ENCODE peak calls at places on chromosomes 12 and 14, in six cellular contexts. P is brain microvascular endothelial cell, Z is testis, A is AG04450, R is mucosa of descending colon, U is colonic mucosa. O is an unnamed sample.

GRCh38 chr14:51846631-51847488 is 13.6 kb upstream of the GNG2 start:
- DNase-seq in R (peak), A (no peak), P (peak), U (peak), Z (peak), O (no peak)

GRCh38 chr14:65032319-65032718 is 45.6 kb downstream of the FNTB start:
- DNase-seq in R (no peak), Z (no peak), A (no peak), P (no peak), U (no peak), O (no peak)

GRCh38 chr12:115000038-115000437 is 316.1 kb upstream of the TBX3 start:
- DNase-seq in P (peak), Z (peak), U (no peak), R (no peak), A (no peak), O (no peak)

GRCh38 chr12:108363165-108363564 is 24.1 kb upstream of the CMKLR1 start:
- DNase-seq in A (no peak), Z (no peak), R (no peak), P (no peak), U (no peak), O (no peak)

GRCh38 chr12:50751921-50752721 is 11.8 kb upstream of the ATF1 start:
- DNase-seq in Z (no peak), U (no peak), P (no peak), A (no peak), R (no peak), O (no peak)

GRCh38 chr12:11143352-11143751 is 8.9 kb upstream of the TAS2R30 start:
- DNase-seq in A (no peak), P (no peak), U (no peak), Z (no peak), R (no peak), O (no peak)

GRCh38 chr12:109653896-109654295 is 59.7 kb upstream of the FAM222A start:
- DNase-seq in U (no peak), R (no peak), P (no peak), Z (no peak), A (no peak), O (no peak)

GRCh38 chr14:64196668-64197411 is 97.3 kb downstream of the ESR2 start:
- DNase-seq in A (peak), P (peak), R (peak), U (no peak), Z (peak), O (peak)

GRCh38 chr12:77893918-77894317 is 63.2 kb downstream of the NAV3 start:
- DNase-seq in R (peak), Z (no peak), P (peak), U (peak), A (no peak), O (no peak)

GRCh38 chr12:98438826-98439225 is 76.6 kb upstream of the TMPO start:
- DNase-seq in A (no peak), Z (no peak), R (no peak), U (no peak), P (no peak), O (no peak)

GRCh38 chr14:36665887-36666415 is 4.3 kb downstream of the PAX9 start:
- DNase-seq in R (no peak), U (no peak), A (no peak), Z (no peak), P (no peak), O (no peak)

GRCh38 chr12:94561943-94562411 is 88.4 kb downstream of the TMCC3 start:
- DNase-seq in A (no peak), R (peak), P (no peak), U (no peak), Z (peak), O (no peak)

GRCh38 chr12:49201595-49202295 is 12.9 kb upstream of the TUBA1A start:
- DNase-seq in A (no peak), R (no peak), P (peak), U (no peak), Z (no peak), O (no peak)

GRCh38 chr12:52358575-52359350 is 8.5 kb downstream of the KRT85 start:
- DNase-seq in U (no peak), R (no peak), P (no peak), Z (no peak), A (no peak), O (no peak)

GRCh38 chr12:21941522-21942376 is 523 bp upstream of the ABCC9 start:
- DNase-seq in Z (peak), A (no peak), P (peak), U (peak), R (peak), O (peak)

GRCh38 chr14:26594756-26595545 is 2.9 kb downstream of the NOVA1 start:
- DNase-seq in U (no peak), Z (no peak), P (no peak), A (no peak), R (no peak), O (no peak)
- H3K4me3 ChIP-seq in U (no peak), Z (no peak), P (no peak), A (no peak), R (no peak), O (no peak)

DNA sequence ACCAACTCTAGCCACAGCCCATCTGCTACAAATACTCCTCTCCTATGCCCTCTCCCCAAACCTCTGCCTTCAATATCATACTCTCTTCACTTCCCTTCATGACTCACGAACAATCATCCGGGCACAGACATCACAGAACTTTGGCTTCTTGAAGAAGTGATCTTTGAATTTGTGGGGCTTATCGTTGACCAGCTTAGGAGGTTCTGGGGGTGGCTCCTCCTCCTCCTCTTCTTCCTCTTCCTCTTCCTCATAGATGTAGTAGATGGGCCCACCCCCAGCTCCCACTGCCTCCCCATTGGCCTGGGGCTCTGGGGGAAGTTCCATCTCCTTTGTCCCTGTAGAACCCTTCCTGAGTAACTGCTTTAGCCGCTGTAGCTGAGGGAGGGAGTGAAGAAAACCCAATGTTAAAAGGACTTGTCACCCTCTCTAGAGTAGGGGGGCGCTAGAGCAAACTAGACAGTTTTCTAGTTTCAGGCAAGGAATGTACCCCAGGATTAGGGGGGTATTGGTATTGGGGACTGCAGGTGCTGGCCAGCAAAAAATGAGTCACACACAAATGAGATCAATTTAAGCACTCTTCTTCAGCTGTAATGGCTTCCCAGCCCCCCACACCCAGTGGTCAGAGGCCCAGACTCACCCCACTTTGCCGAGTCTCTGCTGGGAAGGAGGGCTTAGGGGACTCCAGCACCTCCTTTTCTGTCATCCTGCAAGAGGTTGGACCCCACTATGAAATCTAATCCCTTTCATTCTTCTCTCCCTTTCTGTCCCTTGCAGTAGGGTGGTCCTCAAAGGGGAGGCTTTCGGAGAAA is 1.8 kb downstream of the STAC3 start:
- DNase-seq in P (no peak), U (no peak), Z (no peak), A (no peak), R (no peak), O (no peak)
- H3K4me3 ChIP-seq in P (no peak), U (no peak), Z (no peak), A (no peak), R (no peak), O (no peak)

DNA sequence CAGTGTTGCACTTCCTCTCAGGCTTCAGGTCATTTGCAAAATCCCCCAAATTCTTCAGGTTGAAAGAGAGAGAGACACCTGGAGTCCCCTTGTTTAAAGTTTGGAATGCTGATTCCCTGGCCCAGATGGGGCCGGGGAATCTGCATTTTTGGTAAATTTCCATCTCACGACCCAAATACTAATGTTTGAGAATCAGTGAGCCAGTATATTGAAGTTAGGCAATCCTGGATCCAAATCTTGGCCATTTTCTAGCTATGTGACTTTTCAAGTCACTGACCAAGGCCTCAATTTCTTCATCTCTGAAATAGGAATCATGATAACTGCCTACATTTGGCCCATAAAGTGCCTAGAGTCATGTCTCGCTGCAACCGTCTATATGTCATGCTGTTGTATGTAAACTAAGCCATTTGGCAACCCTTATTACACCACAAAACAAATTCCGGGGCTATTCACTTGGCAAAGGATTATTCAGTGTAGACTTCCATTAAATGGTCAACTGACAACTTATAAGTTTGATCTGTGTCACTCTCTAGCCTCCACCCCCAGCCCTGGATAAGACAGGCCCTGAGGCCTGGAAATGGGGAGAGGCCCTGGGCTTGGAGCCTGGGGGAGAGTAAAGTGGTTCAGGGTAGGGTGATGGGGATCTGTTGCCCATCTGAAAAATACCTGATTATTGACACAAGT is 3.7 kb upstream of the ZFP36L1 start:
- DNase-seq in R (no peak), A (no peak), P (no peak), Z (peak), U (no peak), O (no peak)
- H3K4me3 ChIP-seq in R (peak), A (peak), P (peak), Z (peak), U (peak), O (no peak)

GRCh38 chr12:121535150-121536057 is 45.4 kb downstream of the KDM2B start:
- DNase-seq in Z (no peak), P (no peak), A (no peak), U (peak), R (no peak), O (no peak)
- H3K4me3 ChIP-seq in Z (peak), P (peak), A (peak), U (peak), R (no peak), O (no peak)

GRCh38 chr12:121791671-121792496 is 1.6 kb downstream of the RHOF start:
- DNase-seq in U (peak), P (no peak), R (peak), A (no peak), Z (no peak), O (no peak)
- H3K4me3 ChIP-seq in U (peak), P (no peak), R (peak), A (no peak), Z (no peak), O (no peak)

GRCh38 chr14:105388976-105389375 is 9.4 kb upstream of the TEX22 start:
- DNase-seq in R (no peak), U (no peak), A (no peak), P (no peak), Z (no peak), O (no peak)
- H3K4me3 ChIP-seq in R (no peak), U (no peak), A (no peak), P (no peak), Z (no peak), O (no peak)